ENCODE peak calls at places on chromosome 17, in ten cellular contexts. Z is NCI-H510A; D is stimulated activated CD4-positive, alpha-beta T cell treated with anti-CD3 and anti-CD28 coated beads, Interleukin-2, amount 100 ng/mL, for 24 hours; S is T-helper 2 cell; X is NB4; H is H9; I is activated effector memory CD4-positive, alpha-beta T cell treated with anti-CD3 and anti-CD28 coated beads, Interleukin-2, amount 50 U/mL, for 16 hours; W is iPS-NIHi11; U is activated naive CD4-positive, alpha-beta T cell treated with Interleukin-2 at 50 U/mL for 16 hours; J is IMR-90. K is an unnamed sample.

GRCh38 chr17:78672880-78673371 is 95.7 kb upstream of the DNAH17 start:
- DNase-seq in Z (no peak), D (no peak), S (no peak), X (no peak), H (no peak), I (peak), W (no peak), U (no peak), J (no peak), K (no peak)

GRCh38 chr17:1713878-1714487 is 3.8 kb upstream of the TLCD2 start:
- DNase-seq in Z (peak), D (no peak), S (no peak), X (no peak), H (peak), I (no peak), W (peak), U (no peak), J (peak), K (no peak)

GRCh38 chr17:59357219-59357699 is 25.8 kb downstream of the YPEL2 start:
- DNase-seq in Z (no peak), D (no peak), S (no peak), X (no peak), H (no peak), I (no peak), W (no peak), U (no peak), J (no peak), K (no peak)

GRCh38 chr17:50310455-50311111 is 35.3 kb upstream of the XYLT2 start:
- DNase-seq in Z (no peak), D (no peak), S (no peak), X (no peak), H (peak), I (no peak), W (no peak), U (no peak), J (no peak), K (no peak)

GRCh38 chr17:42989726-42990652 is 8.2 kb upstream of the RPL27 start:
- DNase-seq in Z (no peak), D (no peak), S (no peak), X (no peak), H (no peak), I (no peak), W (no peak), U (no peak), J (peak), K (no peak)

GRCh38 chr17:14197582-14197981 is 39.1 kb downstream of the CDRT15 start:
- DNase-seq in Z (no peak), D (peak), S (peak), X (no peak), H (no peak), I (peak), W (no peak), U (peak), J (no peak), K (peak)

GRCh38 chr17:56587298-56587697 is 6.2 kb upstream of the NOG start:
- DNase-seq in Z (no peak), D (no peak), S (no peak), X (no peak), H (no peak), I (no peak), W (no peak), U (no peak), J (no peak), K (no peak)

GRCh38 chr17:69451416-69452394 is 37.2 kb downstream of the MAP2K6 start:
- DNase-seq in Z (no peak), D (no peak), S (no peak), X (no peak), H (peak), I (no peak), W (no peak), U (no peak), J (no peak), K (no peak)

GRCh38 chr17:49046912-49047311 is 49.7 kb downstream of the IGF2BP1 start:
- DNase-seq in Z (no peak), D (no peak), S (no peak), X (no peak), H (no peak), I (no peak), W (no peak), U (no peak), J (no peak), K (no peak)

GRCh38 chr17:1764274-1764673 is 2.4 kb downstream of the SERPINF1 start:
- DNase-seq in Z (no peak), D (peak), S (peak), X (peak), H (no peak), I (peak), W (no peak), U (peak), J (peak), K (peak)

GRCh38 chr17:29214215-29215146 is 32.2 kb upstream of the CRYBA1 start:
- DNase-seq in Z (no peak), D (no peak), S (no peak), X (peak), H (no peak), I (no peak), W (no peak), U (no peak), J (no peak), K (no peak)

GRCh38 chr17:38605852-38606645 is at the start of gene SRCIN1:
- DNase-seq in Z (peak), D (peak), S (peak), X (peak), H (peak), I (peak), W (peak), U (peak), J (peak), K (peak)

GRCh38 chr17:9676742-9677387 is 31.5 kb downstream of the USP43 start:
- DNase-seq in Z (no peak), D (peak), S (peak), X (no peak), H (no peak), I (no peak), W (no peak), U (no peak), J (peak), K (no peak)

GRCh38 chr17:39867891-39868553 is at the start of gene ZPBP2:
- DNase-seq in Z (no peak), D (peak), S (peak), X (no peak), H (peak), I (peak), W (no peak), U (peak), J (no peak), K (peak)

GRCh38 chr17:61904094-61904710 is 23.6 kb downstream of the INTS2 start:
- DNase-seq in Z (no peak), D (peak), S (peak), X (no peak), H (no peak), I (peak), W (no peak), U (peak), J (no peak), K (no peak)

GRCh38 chr17:2547176-2547575 is 35.5 kb upstream of the METTL16 start:
- DNase-seq in Z (no peak), D (no peak), S (no peak), X (no peak), H (no peak), I (no peak), W (no peak), U (no peak), J (peak), K (no peak)

GRCh38 chr17:56822725-56823124 is 11.0 kb downstream of the C17orf67 start:
- DNase-seq in Z (no peak), D (no peak), S (no peak), X (no peak), H (no peak), I (no peak), W (no peak), U (no peak), J (no peak), K (no peak)

GRCh38 chr17:82296511-82297279 is 20.7 kb downstream of the CD7 start:
- DNase-seq in Z (peak), D (no peak), S (no peak), X (no peak), H (no peak), I (no peak), W (no peak), U (no peak), J (no peak), K (no peak)

GRCh38 chr17:81489012-81489968 is 23.3 kb downstream of the ACTG1 start:
- DNase-seq in Z (no peak), D (no peak), S (no peak), X (no peak), H (peak), I (no peak), W (no peak), U (no peak), J (no peak), K (no peak)

GRCh38 chr17:61395409-61395982 is 4.1 kb upstream of the TBX2 start:
- DNase-seq in Z (no peak), D (no peak), S (no peak), X (no peak), H (peak), I (no peak), W (no peak), U (no peak), J (no peak), K (no peak)

GRCh38 chr17:71084219-71084618 is 914.9 kb downstream of the KCNJ2 start:
- DNase-seq in Z (peak), D (peak), S (peak), X (peak), H (peak), I (no peak), W (peak), U (no peak), J (peak), K (no peak)

GRCh38 chr17:44400226-44400847 is 10.9 kb upstream of the ITGA2B start:
- DNase-seq in Z (no peak), D (no peak), S (no peak), X (peak), H (no peak), I (no peak), W (peak), U (no peak), J (peak), K (no peak)

GRCh38 chr17:45006927-45007461 is 38.9 kb upstream of the C1QL1 start:
- DNase-seq in Z (peak), D (no peak), S (no peak), X (peak), H (no peak), I (no peak), W (peak), U (no peak), J (no peak), K (no peak)

GRCh38 chr17:65104973-65105372 is 32.2 kb upstream of the RGS9 start:
- DNase-seq in Z (no peak), D (no peak), S (no peak), X (no peak), H (no peak), I (no peak), W (no peak), U (no peak), J (no peak), K (no peak)

GRCh38 chr17:5789443-5789842 is 205.1 kb upstream of the NLRP1 start:
- DNase-seq in Z (no peak), D (no peak), S (no peak), X (no peak), H (peak), I (no peak), W (no peak), U (no peak), J (no peak), K (no peak)

GRCh38 chr17:41919165-41919817 is 540 bp upstream of the ACLY start:
- DNase-seq in Z (peak), D (no peak), S (no peak), X (no peak), H (peak), I (peak), W (peak), U (no peak), J (no peak), K (no peak)

GRCh38 chr17:35788504-35788998 is 6.9 kb downstream of the MMP28 start:
- DNase-seq in Z (no peak), D (no peak), S (no peak), X (no peak), H (no peak), I (no peak), W (no peak), U (no peak), J (peak), K (no peak)

GRCh38 chr17:44033841-44034408 is 19.2 kb upstream of the TMEM101 start:
- DNase-seq in Z (no peak), D (no peak), S (no peak), X (no peak), H (no peak), I (no peak), W (no peak), U (no peak), J (no peak), K (no peak)

GRCh38 chr17:17063546-17064122 is 21.4 kb downstream of the MPRIP start:
- DNase-seq in Z (peak), D (no peak), S (peak), X (no peak), H (peak), I (peak), W (no peak), U (no peak), J (no peak), K (no peak)

GRCh38 chr17:50361561-50362480 is 11.2 kb downstream of the MRPL27 start:
- DNase-seq in Z (peak), D (peak), S (peak), X (peak), H (peak), I (peak), W (peak), U (peak), J (peak), K (peak)

GRCh38 chr17:60934723-60935122 is 257.1 kb downstream of the BCAS3 start:
- DNase-seq in Z (no peak), D (no peak), S (no peak), X (no peak), H (peak), I (no peak), W (no peak), U (no peak), J (no peak), K (no peak)

GRCh38 chr17:63476857-63477470 is at the start of gene ACE:
- DNase-seq in Z (peak), D (peak), S (peak), X (peak), H (peak), I (peak), W (peak), U (peak), J (peak), K (peak)

GRCh38 chr17:15232517-15232915 is 32.6 kb downstream of the PMP22 start:
- DNase-seq in Z (no peak), D (no peak), S (no peak), X (no peak), H (no peak), I (no peak), W (no peak), U (no peak), J (no peak), K (no peak)

GRCh38 chr17:66518677-66519076 is 216.3 kb downstream of the PRKCA start:
- DNase-seq in Z (no peak), D (no peak), S (peak), X (no peak), H (no peak), I (no peak), W (no peak), U (no peak), J (no peak), K (no peak)

GRCh38 chr17:82287849-82288601 is 14.5 kb upstream of the CSNK1D start:
- DNase-seq in Z (no peak), D (no peak), S (no peak), X (peak), H (no peak), I (no peak), W (no peak), U (no peak), J (peak), K (no peak)

GRCh38 chr17:56489980-56490379 is 103.5 kb upstream of the NOG start:
- DNase-seq in Z (no peak), D (no peak), S (no peak), X (no peak), H (no peak), I (no peak), W (no peak), U (no peak), J (no peak), K (no peak)

GRCh38 chr17:69828087-69828486 is 246.9 kb upstream of the KCNJ16 start:
- DNase-seq in Z (no peak), D (no peak), S (no peak), X (no peak), H (no peak), I (no peak), W (no peak), U (no peak), J (peak), K (no peak)

GRCh38 chr17:66543526-66543925 is 241.1 kb downstream of the PRKCA start:
- DNase-seq in Z (no peak), D (no peak), S (no peak), X (no peak), H (no peak), I (no peak), W (no peak), U (no peak), J (no peak), K (no peak)